ENCODE peak calls at places on chromosomes 12 and 14, in four cellular contexts. K, W, E and N are unnamed samples.

GRCh38 chr12:109458771-109459208 is 18.3 kb downstream of the KCTD10 start:
- DNase-seq in E (no peak), W (peak), K (peak), N (peak)

GRCh38 chr14:26597136-26598080 is at the start of gene NOVA1:
- DNase-seq in E (peak), W (no peak), K (peak), N (peak)

GRCh38 chr14:96037891-96038557 is 1.1 kb upstream of the C14orf132 start:
- DNase-seq in W (peak), K (peak), E (no peak), N (no peak)

GRCh38 chr14:74459289-74459946 is 33.4 kb upstream of the SYNDIG1L start:
- DNase-seq in W (peak), E (no peak), K (peak), N (peak)

GRCh38 chr14:68379510-68380303 is 413.2 kb downstream of the ZFP36L1 start:
- DNase-seq in K (no peak), W (no peak), E (no peak), N (no peak)

GRCh38 chr14:58066115-58066514 is 85.9 kb downstream of the ARMH4 start:
- DNase-seq in W (no peak), E (no peak), K (no peak), N (no peak)

GRCh38 chr12:113231275-113232231 is 10.3 kb downstream of the TPCN1 start:
- DNase-seq in W (peak), E (no peak), K (peak), N (peak)

GRCh38 chr14:102362084-102362483 is 606 bp downstream of the CINP start:
- DNase-seq in W (peak), E (no peak), K (peak), N (peak)

GRCh38 chr14:99264691-99265090 is 7.3 kb downstream of the BCL11B start:
- DNase-seq in E (no peak), K (no peak), W (no peak), N (no peak)

GRCh38 chr14:23580948-23581281 is 2.3 kb upstream of the JPH4 start:
- DNase-seq in K (no peak), E (no peak), W (no peak), N (no peak)

GRCh38 chr12:113299619-113300237 is 35.2 kb downstream of the SLC8B1 start:
- DNase-seq in K (peak), W (peak), E (peak), N (peak)

GRCh38 chr12:21428241-21428640 is 9.2 kb upstream of the PYROXD1 start:
- DNase-seq in W (no peak), K (peak), E (no peak), N (peak)

GRCh38 chr14:33127531-33127930 is 188.9 kb downstream of the NPAS3 start:
- DNase-seq in K (no peak), E (no peak), W (peak), N (peak)

GRCh38 chr12:105201389-105201788 is 34.6 kb downstream of the APPL2 start:
- DNase-seq in E (peak), K (peak), W (peak), N (no peak)

GRCh38 chr12:71465794-71466193 is 26.2 kb downstream of the LGR5 start:
- DNase-seq in K (no peak), E (no peak), W (no peak), N (no peak)

GRCh38 chr14:43528321-43528720 is 978.8 kb downstream of the FSCB start:
- DNase-seq in K (no peak), W (no peak), E (no peak), N (no peak)

GRCh38 chr14:22478670-22479069 is 110.4 kb downstream of the DAD1 start:
- DNase-seq in W (no peak), K (peak), E (peak), N (peak)

GRCh38 chr14:99759546-99759925 is 33.7 kb upstream of the EML1 start:
- DNase-seq in E (no peak), W (no peak), K (no peak), N (no peak)

GRCh38 chr12:113950873-113951272 is 15.3 kb downstream of the RBM19 start:
- DNase-seq in E (no peak), K (no peak), W (no peak), N (no peak)

GRCh38 chr14:91113829-91114078 is at the start of gene DGLUCY:
- DNase-seq in W (peak), K (peak), E (peak), N (no peak)

GRCh38 chr14:101065696-101066694 is 162.5 kb upstream of the RTL1 start:
- DNase-seq in W (no peak), K (no peak), E (peak), N (no peak)

GRCh38 chr14:34604990-34605389 is 25.0 kb downstream of the SNX6 start:
- DNase-seq in W (no peak), E (no peak), K (peak), N (peak)

DNA sequence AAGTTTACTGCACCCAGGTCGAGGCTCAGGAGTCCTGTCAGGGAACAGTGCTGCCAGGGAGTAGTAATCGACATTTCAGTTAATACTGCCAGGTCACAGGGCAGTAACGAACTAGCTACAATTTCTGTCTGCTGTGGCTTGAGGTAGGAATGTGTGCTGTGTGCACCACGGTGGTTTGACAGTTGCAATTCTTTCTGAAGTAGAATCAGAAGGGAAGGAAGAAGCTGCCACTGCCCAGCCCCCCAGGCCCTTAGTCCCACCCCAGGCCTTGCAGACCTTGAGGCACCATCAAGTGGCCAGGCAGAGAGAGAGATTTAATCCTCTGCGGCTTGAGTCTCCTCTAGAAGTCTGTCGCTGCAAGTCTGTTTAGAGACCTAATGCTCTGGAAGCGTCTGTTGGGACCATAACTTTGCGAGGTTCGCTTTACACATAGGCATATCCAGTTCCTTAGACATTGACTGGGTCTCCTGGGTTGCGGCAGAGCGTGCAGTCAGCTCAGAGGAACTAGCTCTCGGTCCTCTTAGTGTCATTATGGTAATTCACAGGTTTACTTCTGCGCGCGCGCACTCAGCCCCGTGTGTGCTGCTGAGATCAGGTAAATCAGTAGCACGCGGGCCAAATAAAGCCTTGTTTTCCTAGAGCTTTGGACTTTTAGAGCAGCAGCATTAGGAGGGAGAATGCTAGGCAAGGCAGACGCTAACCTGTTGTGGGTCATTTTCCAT is 9.8 kb downstream of the NKX2-1 start:
- DNase-seq in W (no peak), K (no peak), E (no peak), N (no peak)
- TF ChIP-seq CTCF in W (no peak), K (no peak), E (no peak), N (no peak)

DNA sequence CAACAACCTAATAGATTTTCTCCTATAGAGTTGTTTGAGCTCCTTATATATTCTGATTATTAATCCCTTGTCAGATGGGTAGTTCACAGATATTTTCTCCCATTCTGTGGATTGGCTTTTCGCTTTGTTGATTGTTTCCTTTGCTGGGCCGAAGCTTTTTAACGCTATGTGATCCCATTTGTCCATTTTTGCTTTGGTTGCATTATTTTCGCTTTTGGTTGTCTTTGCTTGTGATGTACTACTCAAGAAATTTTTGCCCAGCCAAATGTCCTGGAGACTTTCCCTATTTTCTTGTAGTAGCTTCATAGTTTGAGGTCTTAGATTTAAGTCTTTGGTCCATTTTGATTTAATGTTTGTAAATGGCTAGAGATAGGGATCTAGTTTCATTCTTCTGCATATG is 258.4 kb upstream of the FAR2 start:
- DNase-seq in E (no peak), W (no peak), K (no peak), N (no peak)
- H3K4me3 ChIP-seq in E (no peak), W (no peak), K (no peak), N (no peak)

GRCh38 chr12:90275088-90275487 is 566.5 kb upstream of the ATP2B1 start:
- DNase-seq in E (no peak), W (no peak), K (no peak), N (no peak)

GRCh38 chr12:90280033-90280432 is 571.4 kb upstream of the ATP2B1 start:
- DNase-seq in E (no peak), K (peak), W (peak), N (peak)

GRCh38 chr12:90268574-90268973 is 559.9 kb upstream of the ATP2B1 start:
- DNase-seq in W (no peak), E (no peak), K (no peak), N (no peak)

GRCh38 chr12:90274407-90274806 is 565.8 kb upstream of the ATP2B1 start:
- DNase-seq in W (no peak), K (no peak), E (no peak), N (no peak)
- TF ChIP-seq CTCF in W (peak), K (no peak), E (no peak), N (no peak)

GRCh38 chr12:32559434-32559833 is 119.7 kb upstream of the DNM1L start:
- DNase-seq in K (peak), E (no peak), W (peak), N (no peak)

GRCh38 chr12:32560520-32560919 is 118.6 kb upstream of the DNM1L start:
- DNase-seq in E (no peak), K (no peak), W (no peak), N (no peak)

GRCh38 chr12:32561931-32562341 is 117.2 kb upstream of the DNM1L start:
- DNase-seq in W (peak), K (no peak), E (no peak), N (peak)

DNA sequence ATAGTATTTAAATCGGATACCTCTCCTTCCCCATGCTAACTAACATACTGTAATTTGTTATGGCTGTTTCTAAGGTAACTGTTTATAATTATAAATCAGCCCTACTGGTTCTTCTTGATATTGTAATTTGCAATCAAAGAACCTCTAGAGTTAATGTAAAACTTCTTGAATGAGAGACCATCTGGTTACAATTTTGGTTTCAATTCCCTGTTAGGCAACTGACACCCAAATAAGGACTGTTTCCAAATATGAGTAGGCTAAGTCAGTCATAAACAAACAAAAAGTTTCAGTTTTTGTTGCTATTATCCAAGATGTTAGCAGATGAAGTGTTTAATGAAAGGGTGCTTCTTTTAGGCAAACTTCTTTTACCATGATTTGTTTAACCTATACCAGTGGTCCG is 120.2 kb upstream of the DNM1L start:
- DNase-seq in E (no peak), W (peak), K (peak), N (no peak)
- H3K4me3 ChIP-seq in E (no peak), W (no peak), K (no peak), N (no peak)

GRCh38 chr14:89457007-89457406 is 40.0 kb upstream of the FOXN3 start:
- DNase-seq in W (no peak), E (peak), K (no peak), N (no peak)
- TF ChIP-seq CTCF in W (no peak), E (no peak), K (no peak), N (no peak)